ENCODE peak calls at places on chromosomes 11 and 22, in five cellular contexts. S is GM23338, U is upper lobe of left lung, M is spleen, E is GM12878. V is an unnamed sample.

GRCh38 chr11:128663824-128664223 is 30.0 kb upstream of the FLI1 start:
- DNase-seq in S (no peak), U (no peak), M (no peak), E (no peak), V (no peak)

GRCh38 chr11:66964495-66964894 is 6.3 kb upstream of the PC start:
- DNase-seq in U (no peak), E (no peak), M (no peak), S (no peak), V (no peak)

GRCh38 chr11:1205987-1206331 is 16.9 kb upstream of the MUC5B start:
- DNase-seq in M (peak; percentile 42), E (no peak), U (no peak), S (no peak), V (no peak)

GRCh38 chr11:118544010-118544646 is 13.1 kb downstream of the TMEM25 start:
- DNase-seq in S (no peak), M (no peak), E (no peak), U (no peak), V (no peak)

GRCh38 chr11:105696000-105696399 is 86.1 kb downstream of the GRIA4 start:
- DNase-seq in S (no peak), E (no peak), U (no peak), M (no peak), V (no peak)

GRCh38 chr11:128095459-128096096 is 491.8 kb downstream of the ETS1 start:
- DNase-seq in M (no peak), E (no peak), U (no peak), S (no peak), V (peak; percentile 2)

GRCh38 chr11:87753143-87753542 is 422.1 kb downstream of the RAB38 start:
- DNase-seq in S (no peak), U (peak; percentile 27), M (no peak), E (no peak), V (no peak)

GRCh38 chr11:73878771-73879170 is 2.0 kb downstream of the PAAF1 start:
- DNase-seq in E (no peak), M (no peak), S (no peak), U (no peak), V (no peak)

GRCh38 chr11:65496304-65497140 is 2.3 kb upstream of the MALAT1 start:
- DNase-seq in U (no peak), M (no peak), S (no peak), E (no peak), V (no peak)

GRCh38 chr11:65498727-65498976 is 193 bp upstream of the MALAT1 start:
- DNase-seq in E (no peak), U (no peak), S (no peak), M (no peak), V (no peak)

GRCh38 chr11:65498977-65499712 is at the start of gene MALAT1:
- DNase-seq in M (peak; percentile 97), E (peak; percentile 82), S (peak; percentile 98), U (peak; percentile 89), V (no peak)

GRCh38 chr11:65498042-65498726 is 661 bp upstream of the MALAT1 start:
- DNase-seq in E (peak; percentile 53), M (no peak), S (peak; percentile 72), U (peak; percentile 67), V (no peak)

GRCh38 chr11:65497141-65498041 is 1.5 kb upstream of the MALAT1 start:
- DNase-seq in M (peak; percentile 100), U (peak; percentile 98), S (peak; percentile 99), E (peak; percentile 95), V (no peak)
- TF ChIP-seq POLR2AphosphoS5 in M (peak; percentile 98), U (peak; percentile 99), S (peak; percentile 53), E (peak; percentile 79), V (peak; percentile 99)

GRCh38 chr22:23289851-23290724 is 109.8 kb downstream of the BCR start:
- DNase-seq in M (no peak), S (peak; percentile 78), E (no peak), U (peak; percentile 40), V (peak; percentile 25)

GRCh38 chr22:23291806-23292452 is 111.6 kb downstream of the BCR start:
- DNase-seq in S (no peak), E (peak; percentile 39), M (no peak), U (no peak), V (no peak)

GRCh38 chr22:23294221-23294620 is 113.9 kb downstream of the BCR start:
- DNase-seq in U (no peak), M (no peak), S (no peak), E (no peak), V (no peak)

GRCh38 chr22:23292453-23293350 is 112.4 kb downstream of the BCR start:
- DNase-seq in U (no peak), M (no peak), E (no peak), S (no peak), V (no peak)

GRCh38 chr22:23293720-23294119 is 113.4 kb downstream of the BCR start:
- DNase-seq in M (no peak), U (no peak), E (no peak), S (no peak), V (no peak)
- H3K27ac ChIP-seq in M (no peak overlapping the region), U (no peak overlapping the region), E (no peak overlapping the region), S (no peak overlapping the region), V (no peak overlapping the region)

GRCh38 chr11:126355324-126355925 is at the start of gene ST3GAL4:
- DNase-seq in M (peak; percentile 95), E (peak; percentile 11), U (peak; percentile 84), S (peak; percentile 89), V (no peak)
- TF ChIP-seq POLR2AphosphoS5 in M (peak; percentile 75), E (no peak), U (peak; percentile 38), S (peak; percentile 72), V (peak; percentile 37)

GRCh38 chr11:32858731-32859130 is 29.0 kb downstream of the PRRG4 start:
- DNase-seq in M (no peak), S (peak; percentile 13), U (no peak), E (no peak), V (no peak)

GRCh38 chr11:32861850-32862577 is 30.6 kb upstream of the QSER1 start:
- DNase-seq in M (no peak), S (no peak), E (no peak), U (no peak), V (no peak)

GRCh38 chr11:32864555-32864954 is 28.1 kb upstream of the QSER1 start:
- DNase-seq in M (no peak), S (no peak), E (no peak), U (no peak), V (no peak)
- H3K27ac ChIP-seq in M (no peak overlapping the region), S (no peak overlapping the region), E (no peak overlapping the region), U (no peak overlapping the region), V (no peak overlapping the region)